ENCODE peak calls at places on chromosomes 5 and 9, in seven cellular contexts. E is GM12892, Z is breast epithelium, P is endothelial cell of umbilical vein, M is transverse colon, Q is SK-N-SH, V is spleen. R is an unnamed sample.

GRCh38 chr5:40801771-40802562 is 3.8 kb upstream of the PRKAA1 start:
- DNase-seq in E (no peak), Z (no peak), P (no peak), M (no peak), Q (no peak), V (no peak), R (no peak)

GRCh38 chr5:94375801-94376200 is 242.6 kb downstream of the KIAA0825 start:
- DNase-seq in E (no peak), Z (no peak), P (peak; percentile 3), M (no peak), Q (no peak), V (no peak), R (no peak)

GRCh38 chr5:82312373-82312856 is 34.3 kb upstream of the RPS23 start:
- DNase-seq in E (peak; percentile 8), Z (no peak), P (peak; percentile 63), M (peak; percentile 64), Q (peak; percentile 60), V (no peak), R (no peak)

GRCh38 chr5:170219615-170220014 is 13.2 kb upstream of the C5orf58 start:
- DNase-seq in E (no peak), Z (no peak), P (peak; percentile 68), M (no peak), Q (no peak), V (no peak), R (no peak)

GRCh38 chr5:125695994-125696679 is 727.1 kb upstream of the GRAMD2B start:
- DNase-seq in E (no peak), Z (no peak), P (no peak), M (no peak), Q (peak; percentile 31), V (no peak), R (no peak)

GRCh38 chr9:84697494-84698114 is 28.1 kb downstream of the NTRK2 start:
- DNase-seq in E (peak; percentile 27), Z (peak; percentile 70), P (peak; percentile 52), M (peak; percentile 85), Q (peak; percentile 58), V (peak; percentile 78), R (peak; percentile 53)

GRCh38 chr9:69168709-69169217 is 5.3 kb upstream of the TJP2 start:
- DNase-seq in E (no peak), Z (no peak), P (no peak), M (peak; percentile 58), Q (no peak), V (peak; percentile 76), R (peak; percentile 66)

GRCh38 chr5:119273391-119273839 is 82.4 kb upstream of the TNFAIP8 start:
- DNase-seq in E (no peak), Z (no peak), P (peak; percentile 43), M (no peak), Q (no peak), V (peak; percentile 85), R (no peak)

GRCh38 chr9:110116543-110116885 is 91.4 kb downstream of the C9orf152 start:
- DNase-seq in E (no peak), Z (no peak), P (no peak), M (no peak), Q (no peak), V (no peak), R (no peak)

GRCh38 chr9:21542780-21543179 is 60.7 kb upstream of the IFNE start:
- DNase-seq in E (no peak), Z (no peak), P (peak; percentile 59), M (no peak), Q (no peak), V (no peak), R (no peak)

GRCh38 chr9:108512426-108513173 is 343.2 kb downstream of the ACTL7B start:
- DNase-seq in E (no peak), Z (no peak), P (no peak), M (no peak), Q (no peak), V (no peak), R (no peak)

GRCh38 chr5:2259494-2260107 is 376.9 kb upstream of the IRX4 start:
- DNase-seq in E (no peak), Z (no peak), P (no peak), M (no peak), Q (no peak), V (no peak), R (no peak)

GRCh38 chr5:172858511-172858989 is 24.5 kb downstream of the ERGIC1 start:
- DNase-seq in E (no peak), Z (no peak), P (no peak), M (peak; percentile 51), Q (no peak), V (no peak), R (no peak)

GRCh38 chr9:114652776-114653555 is 4.6 kb downstream of the TEX53 start:
- DNase-seq in E (no peak), Z (no peak), P (no peak), M (no peak), Q (no peak), V (no peak), R (no peak)

GRCh38 chr9:137918331-137919094 is 40.9 kb downstream of the CACNA1B start:
- DNase-seq in E (no peak), Z (no peak), P (no peak), M (no peak), Q (no peak), V (no peak), R (no peak)

GRCh38 chr5:150618588-150619281 is 21.7 kb upstream of the SYNPO start:
- DNase-seq in E (no peak), Z (no peak), P (no peak), M (no peak), Q (peak; percentile 61), V (no peak), R (no peak)

GRCh38 chr9:110178281-110178680 is 29.7 kb downstream of the C9orf152 start:
- DNase-seq in E (no peak), Z (no peak), P (no peak), M (no peak), Q (no peak), V (no peak), R (no peak)

GRCh38 chr5:142439208-142439607 is 114.4 kb upstream of the SPRY4 start:
- DNase-seq in E (no peak), Z (no peak), P (no peak), M (no peak), Q (no peak), V (no peak), R (no peak)

GRCh38 chr9:97633859-97634485 is 351 bp downstream of the NCBP1 start:
- DNase-seq in E (no peak), Z (no peak), P (peak; percentile 36), M (no peak), Q (no peak), V (no peak), R (no peak)

GRCh38 chr5:76303917-76304316 is 99.2 kb upstream of the IQGAP2 start:
- DNase-seq in E (no peak), Z (no peak), P (no peak), M (peak; percentile 59), Q (no peak), V (no peak), R (no peak)

GRCh38 chr5:133285583-133286021 is 233.8 kb downstream of the HSPA4 start:
- DNase-seq in E (no peak), Z (no peak), P (peak; percentile 9), M (peak; percentile 26), Q (no peak), V (no peak), R (no peak)

GRCh38 chr9:109253637-109254284 is 67.1 kb downstream of the EPB41L4B start:
- DNase-seq in E (no peak), Z (peak; percentile 73), P (no peak), M (no peak), Q (no peak), V (no peak), R (peak; percentile 42)

GRCh38 chr5:173926359-173926758 is 38.2 kb downstream of the CPEB4 start:
- DNase-seq in E (no peak), Z (no peak), P (no peak), M (no peak), Q (no peak), V (no peak), R (no peak)

GRCh38 chr5:97666767-97667166 is 483.7 kb upstream of the RIOK2 start:
- DNase-seq in E (no peak), Z (no peak), P (no peak), M (no peak), Q (no peak), V (no peak), R (no peak)

GRCh38 chr9:124869986-124870560 is 8.1 kb downstream of the ARPC5L start:
- DNase-seq in E (no peak), Z (no peak), P (peak; percentile 81), M (peak; percentile 77), Q (no peak), V (peak; percentile 92), R (no peak)

GRCh38 chr5:171782332-171782966 is 3.2 kb upstream of the SMIM23 start:
- DNase-seq in E (no peak), Z (no peak), P (no peak), M (no peak), Q (no peak), V (no peak), R (no peak)

DNA sequence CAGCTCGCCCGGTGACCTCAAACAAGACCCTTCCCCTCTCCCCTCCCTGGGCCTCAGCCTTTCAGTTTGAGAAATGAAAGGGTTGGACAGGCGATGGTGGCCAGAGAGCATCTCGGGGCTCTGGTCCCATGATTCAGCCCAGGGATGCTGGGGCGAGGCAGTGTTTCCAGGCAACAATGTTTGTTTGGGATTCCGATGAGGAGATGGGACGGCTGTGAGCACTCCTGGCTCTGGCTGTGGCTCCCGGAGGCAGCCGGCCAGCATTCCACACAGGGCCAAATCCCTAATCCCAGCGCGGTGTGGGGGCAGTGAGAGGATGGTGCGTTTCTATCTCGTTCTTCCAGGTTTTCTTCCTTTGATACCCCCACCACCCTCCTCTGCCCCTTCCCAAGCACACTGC is 66.0 kb downstream of the HMCN2 start:
- DNase-seq in E (no peak), Z (no peak), P (no peak), M (peak; percentile 66), Q (no peak), V (no peak), R (no peak)
- TF ChIP-seq POLR2AphosphoS5 in E (no peak), Z (peak; percentile 10), P (no peak), M (peak; percentile 71), Q (no peak), V (peak; percentile 29), R (peak; percentile 15)

GRCh38 chr9:135480071-135480941 is 724 bp downstream of the PPP1R26 start:
- DNase-seq in E (no peak), Z (no peak), P (peak; percentile 26), M (peak; percentile 61), Q (peak; percentile 82), V (peak; percentile 74), R (no peak)
- TF ChIP-seq POLR2AphosphoS5 in E (no peak), Z (no peak), P (no peak), M (peak; percentile 39), Q (no peak), V (peak; percentile 27), R (no peak)

DNA sequence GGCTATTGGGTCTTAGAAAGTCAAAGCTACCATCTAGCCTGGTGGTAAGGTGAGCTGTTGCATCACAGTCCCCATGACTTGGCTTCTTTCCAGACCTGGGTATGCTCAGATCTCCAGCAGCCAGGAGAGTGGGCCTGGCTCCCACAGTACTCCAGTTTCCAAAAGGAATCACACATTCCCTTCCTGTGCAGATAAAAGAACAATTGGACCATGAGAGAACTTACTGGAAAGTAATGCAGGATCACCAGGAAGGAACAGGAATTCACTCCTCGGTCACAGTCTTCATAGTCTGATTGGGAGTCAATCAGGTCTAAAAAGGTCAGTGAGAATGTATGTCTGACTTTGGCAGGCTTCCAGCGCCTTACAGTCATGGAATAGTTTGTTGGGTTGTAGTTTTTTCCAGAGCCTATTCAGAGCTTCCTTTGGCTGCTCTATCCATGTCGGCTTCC is 47.8 kb upstream of the CD180 start:
- DNase-seq in E (no peak), Z (no peak), P (peak; percentile 91), M (no peak), Q (no peak), V (no peak), R (no peak)
- TF ChIP-seq POLR2AphosphoS5 in E (no peak), Z (no peak), P (no peak), M (no peak), Q (no peak), V (no peak), R (no peak)

GRCh38 chr5:180090098-180090768 is 18.7 kb upstream of the RNF130 start:
- DNase-seq in E (no peak), Z (no peak), P (peak; percentile 77), M (peak; percentile 70), Q (peak; percentile 92), V (peak; percentile 93), R (peak; percentile 18)
- TF ChIP-seq POLR2AphosphoS5 in E (no peak), Z (no peak), P (peak; percentile 55), M (peak; percentile 21), Q (peak; percentile 36), V (peak; percentile 70), R (no peak)